ENCODE peak calls at places on chromosomes 16 and 17, in seven cellular contexts. O, G, A, D, L, B and C are unnamed samples.
A peak's percentile ranks its signal among the peaks of the same experiment; 100 is the strongest.

GRCh38 chr17:18928726-18929125 is 23.2 kb upstream of the SLC5A10 start:
- DNase-seq in L (no peak), O (no peak), A (no peak), G (no peak), D (no peak), B (no peak), C (no peak)

GRCh38 chr16:87580855-87581261 is 21.4 kb upstream of the JPH3 start:
- DNase-seq in B (no peak), A (no peak), D (no peak), L (no peak), G (peak; percentile 61), O (no peak), C (peak; percentile 30)

GRCh38 chr17:7237761-7238417 is 1.4 kb downstream of the PHF23 start:
- DNase-seq in L (no peak), O (peak; percentile 89), G (peak; percentile 56), A (peak; percentile 68), B (no peak), D (peak; percentile 94), C (peak; percentile 38)

GRCh38 chr17:14303343-14304221 is 2.7 kb downstream of the HS3ST3B1 start:
- DNase-seq in B (no peak), L (no peak), G (no peak), O (peak; percentile 37), A (no peak), D (peak; percentile 64), C (no peak)

GRCh38 chr17:17403899-17404576 is 72.8 kb upstream of the MED9 start:
- DNase-seq in L (no peak), A (no peak), D (no peak), O (no peak), B (no peak), G (no peak), C (no peak)

GRCh38 chr16:50838885-50839284 is 97.0 kb downstream of the CYLD start:
- DNase-seq in A (no peak), L (no peak), D (peak; percentile 14), O (no peak), G (no peak), B (no peak), C (no peak)

GRCh38 chr16:7423436-7423941 is 90.8 kb downstream of the RBFOX1 start:
- DNase-seq in L (no peak), D (no peak), A (no peak), O (no peak), G (no peak), B (no peak), C (no peak)

GRCh38 chr17:143785-144281 is 6.5 kb downstream of the SCGB1C2 start:
- DNase-seq in D (peak; percentile 99), A (peak; percentile 48), G (peak; percentile 88), B (no peak), O (peak; percentile 92), L (peak; percentile 29), C (peak; percentile 90)

GRCh38 chr16:11506816-11507305 is 79.9 kb downstream of the LITAF start:
- DNase-seq in D (no peak), B (no peak), L (no peak), G (peak; percentile 23), A (no peak), O (no peak), C (no peak)

GRCh38 chr16:57623251-57624043 is 5.0 kb upstream of the ADGRG1 start:
- DNase-seq in A (peak; percentile 91), D (peak; percentile 64), O (peak; percentile 49), G (peak; percentile 77), B (no peak), L (peak; percentile 55), C (no peak)

GRCh38 chr16:1089822-1090619 is 6.0 kb downstream of the C1QTNF8 start:
- DNase-seq in O (no peak), G (peak; percentile 54), A (peak; percentile 90), B (no peak), L (no peak), D (no peak), C (no peak)

GRCh38 chr16:84174396-84174795 is 12.5 kb downstream of the TAF1C start:
- DNase-seq in B (no peak), A (no peak), L (no peak), D (no peak), O (no peak), G (no peak), C (no peak)

DNA sequence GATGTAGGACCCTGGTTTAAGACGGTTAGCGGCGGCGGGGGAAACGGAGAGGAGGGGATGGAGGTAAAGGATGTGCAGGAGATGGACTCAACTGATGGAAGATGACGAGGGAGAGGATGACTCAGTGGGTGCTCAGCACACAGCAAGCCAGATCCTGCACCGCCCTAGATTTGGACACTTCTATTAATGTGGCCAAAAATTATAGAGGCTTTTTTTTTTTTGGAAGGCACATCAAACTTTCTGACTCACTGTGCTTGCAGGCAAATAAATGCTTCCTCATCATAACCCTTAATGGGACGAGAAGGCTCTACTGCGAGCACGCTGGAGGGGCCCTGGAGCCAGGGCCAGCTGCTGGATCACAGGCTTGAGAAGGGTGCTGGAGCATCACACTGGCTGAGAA is 36.0 kb downstream of the RTN4RL1 start:
- DNase-seq in L (peak; percentile 12), D (no peak), O (no peak), B (no peak), A (no peak), G (no peak), C (no peak)
- TF ChIP-seq SP1 in L (no peak), D (no peak), O (no peak), B (no peak), A (no peak), G (no peak), C (no peak)

GRCh38 chr17:32928527-32929287 is 754 bp downstream of the TMEM98 start:
- DNase-seq in G (no peak), O (no peak), L (no peak), D (no peak), A (no peak), B (no peak), C (no peak)
- TF ChIP-seq SP1 in G (no peak), O (no peak), L (no peak), D (no peak), A (no peak), B (no peak), C (no peak)

DNA sequence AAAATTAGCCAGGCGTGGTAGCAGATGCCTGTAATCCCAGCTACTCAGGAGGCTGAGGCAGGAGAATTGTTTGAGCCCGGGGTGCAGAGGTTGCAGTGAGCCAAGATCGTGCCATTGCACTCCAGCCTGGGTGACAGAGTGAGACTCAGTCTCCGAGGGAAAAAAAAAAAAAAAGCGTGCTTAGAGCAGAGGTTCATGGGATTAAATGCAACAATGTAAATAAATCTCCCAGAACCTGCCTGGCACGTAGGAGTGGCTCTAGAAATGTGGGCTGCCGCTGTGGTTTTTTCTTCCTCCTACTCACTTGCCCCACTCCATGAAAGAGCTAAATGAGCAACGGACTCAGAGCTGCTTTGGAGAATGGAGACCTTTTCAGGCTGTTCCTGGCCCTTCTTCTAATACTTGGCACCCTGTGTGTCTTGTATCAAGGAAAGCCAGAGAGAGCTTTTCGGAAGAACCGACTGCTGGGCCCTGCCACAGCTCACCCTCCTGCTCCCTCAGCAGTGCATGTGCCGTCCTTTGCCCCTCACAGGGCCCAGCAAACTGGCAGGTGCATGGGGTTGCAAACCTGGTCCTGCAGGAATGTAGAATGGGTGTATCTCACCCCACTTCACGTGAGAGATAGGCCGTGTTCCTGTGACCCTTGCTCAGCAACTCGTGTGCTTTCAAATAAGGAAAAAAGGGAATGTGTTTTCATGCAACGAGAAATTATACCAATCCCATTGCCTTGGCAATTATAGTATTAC is 52.0 kb downstream of the LDHD start:
- DNase-seq in G (no peak), B (no peak), O (no peak), A (peak; percentile 83), L (no peak), D (no peak), C (no peak)
- TF ChIP-seq SP1 in G (no peak), B (no peak), O (no peak), A (no peak), L (no peak), D (no peak), C (no peak)

DNA sequence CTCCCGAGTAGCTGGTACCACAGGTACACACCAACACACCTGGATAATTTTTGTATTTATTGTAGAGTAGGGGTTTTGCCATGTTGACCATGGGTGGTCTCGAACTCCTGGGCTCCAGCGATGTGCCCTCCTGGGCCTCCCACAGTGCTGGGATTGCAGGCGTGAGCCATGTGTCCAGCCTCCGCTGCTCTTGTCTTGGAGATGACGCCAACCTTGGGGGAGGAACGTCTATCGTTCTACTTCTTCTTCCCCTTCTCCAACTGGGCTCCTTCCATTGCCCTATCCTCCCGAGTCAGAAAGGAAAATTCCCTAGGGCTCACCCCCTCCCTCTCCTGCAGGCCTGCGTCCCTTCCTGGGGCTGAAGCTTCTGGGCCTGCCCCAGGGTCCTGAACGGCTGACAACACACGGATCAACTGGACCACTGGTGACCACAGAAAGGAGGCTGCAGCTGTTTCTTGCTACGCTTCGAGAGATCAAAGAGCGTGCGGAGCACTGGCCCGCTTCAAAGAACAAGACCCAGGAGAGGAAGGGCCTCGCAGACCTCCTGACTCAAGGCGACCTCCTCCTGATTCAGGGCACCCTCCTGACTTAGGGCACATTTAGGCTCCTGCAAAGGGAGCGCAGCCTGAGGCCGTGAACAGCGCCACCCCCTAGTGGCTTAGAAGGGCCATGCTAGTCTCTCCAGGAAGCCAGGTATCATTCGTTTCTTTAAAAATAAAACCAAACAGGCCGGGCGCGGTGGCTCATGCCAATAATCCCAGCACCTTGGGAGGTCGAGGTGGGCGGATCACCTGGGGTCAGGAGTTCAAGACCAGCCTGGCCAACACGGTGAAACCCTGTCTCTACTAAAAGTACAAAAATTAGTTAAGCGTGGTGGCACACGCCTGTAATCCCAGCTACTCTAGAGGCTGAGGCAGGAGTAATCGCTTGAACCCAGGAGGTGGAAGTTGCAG is 48.5 kb upstream of the HELZ start:
- DNase-seq in B (peak; percentile 4), A (peak; percentile 72), O (peak; percentile 76), G (peak; percentile 70), L (peak; percentile 69), D (peak; percentile 79), C (peak; percentile 74)
- TF ChIP-seq SP1 in B (no peak), A (no peak), O (no peak), G (no peak), L (no peak), D (no peak), C (no peak)

DNA sequence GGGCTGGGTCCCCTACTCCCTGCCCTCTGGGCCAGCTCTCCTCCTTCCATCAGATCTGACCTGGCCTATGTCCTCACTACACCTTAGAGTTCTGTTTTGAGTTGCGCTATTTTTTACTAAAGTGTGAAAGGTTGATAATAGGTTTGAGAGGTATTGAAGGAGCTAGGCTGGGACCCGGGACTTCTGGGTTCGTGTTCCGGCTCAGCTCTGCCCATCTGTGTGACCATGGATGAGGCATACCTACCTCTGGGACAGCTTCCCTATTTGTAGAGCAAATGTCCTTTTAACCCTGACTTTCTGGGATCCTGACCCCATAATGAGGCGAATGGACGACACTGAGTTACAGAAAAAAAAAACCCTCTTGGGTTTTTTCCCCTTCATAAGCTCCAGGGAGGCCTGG is 36.0 kb downstream of the IL21R start:
- DNase-seq in B (no peak), D (peak; percentile 17), O (no peak), L (no peak), G (no peak), A (no peak), C (no peak)
- TF ChIP-seq SP1 in B (no peak), D (no peak), O (no peak), L (no peak), G (no peak), A (no peak), C (no peak)

DNA sequence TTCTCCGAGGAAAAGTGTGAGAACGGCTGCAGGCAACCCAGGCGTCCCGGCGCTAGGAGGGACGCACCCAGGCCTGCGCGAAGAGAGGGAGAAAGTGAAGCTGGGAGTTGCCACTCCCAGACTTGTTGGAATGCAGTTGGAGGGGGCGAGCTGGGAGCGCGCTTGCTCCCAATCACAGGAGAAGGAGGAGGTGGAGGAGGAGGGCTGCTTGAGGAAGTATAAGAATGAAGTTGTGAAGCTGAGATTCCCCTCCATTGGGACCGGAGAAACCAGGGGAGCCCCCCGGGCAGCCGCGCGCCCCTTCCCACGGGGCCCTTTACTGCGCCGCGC is at the start of gene ERBB2:
- DNase-seq in B (no peak), G (no peak), A (peak; percentile 64), L (peak; percentile 57), O (peak; percentile 73), D (peak; percentile 67), C (peak; percentile 60)
- TF ChIP-seq SP1 in B (no peak), G (no peak), A (no peak), L (no peak), O (peak; percentile 58), D (no peak), C (no peak)